ENCODE peak calls at places on chromosomes 6 and 20, in nine cellular contexts. L is activated CD4-positive, alpha-beta T cell treated with anti-CD3 and anti-CD28 coated beads for 48 hours; G is kidney tubule cell; E is putamen; B is fibroblast of lung; Q is HepG2; X is NCI-H69; S is substantia nigra; Z is LHCN-M2. A is an unnamed sample.

GRCh38 chr20:1526896-1527295 is 30.6 kb downstream of the SIRPD start:
- DNase-seq in L (no peak), G (no peak), E (no peak), B (peak), Q (no peak), X (peak), S (no peak), Z (peak), A (no peak)

GRCh38 chr20:38406476-38406875 is 28.7 kb downstream of the SNHG17 start:
- DNase-seq in L (no peak), G (no peak), E (peak), B (no peak), Q (no peak), X (no peak), S (no peak), Z (no peak), A (no peak)

GRCh38 chr6:26109776-26110175 is 22.5 kb downstream of the HFE start:
- DNase-seq in L (no peak), G (no peak), E (no peak), B (no peak), Q (no peak), X (no peak), S (no peak), Z (no peak), A (no peak)

GRCh38 chr6:139905404-139906052 is 531.1 kb upstream of the CITED2 start:
- DNase-seq in L (no peak), G (no peak), E (no peak), B (no peak), Q (no peak), X (peak), S (no peak), Z (peak), A (no peak)

GRCh38 chr6:84762941-84763396 is 1.4 kb downstream of the TBX18 start:
- DNase-seq in L (no peak), G (no peak), E (no peak), B (no peak), Q (no peak), X (peak), S (no peak), Z (no peak), A (no peak)

GRCh38 chr20:11195169-11195568 is 521.4 kb upstream of the JAG1 start:
- DNase-seq in L (no peak), G (peak), E (no peak), B (no peak), Q (no peak), X (no peak), S (no peak), Z (no peak), A (no peak)

GRCh38 chr6:26595669-26596269 is 984 bp upstream of the ABT1 start:
- DNase-seq in L (peak), G (peak), E (peak), B (peak), Q (peak), X (peak), S (peak), Z (peak), A (peak)

GRCh38 chr20:57473246-57474042 is 51.5 kb downstream of the CTCFL start:
- DNase-seq in L (peak), G (peak), E (no peak), B (no peak), Q (no peak), X (peak), S (no peak), Z (no peak), A (no peak)

GRCh38 chr6:53811082-53811481 is 16.3 kb downstream of the LRRC1 start:
- DNase-seq in L (no peak), G (peak), E (no peak), B (no peak), Q (peak), X (peak), S (no peak), Z (no peak), A (no peak)

GRCh38 chr6:137571854-137572253 is 77.7 kb upstream of the OLIG3 start:
- DNase-seq in L (peak), G (peak), E (no peak), B (no peak), Q (peak), X (peak), S (no peak), Z (peak), A (peak)

GRCh38 chr6:99512033-99512432 is 3.2 kb downstream of the USP45 start:
- DNase-seq in L (no peak), G (peak), E (no peak), B (peak), Q (no peak), X (no peak), S (no peak), Z (no peak), A (no peak)

GRCh38 chr6:113530769-113531168 is 326.4 kb upstream of the MARCKS start:
- DNase-seq in L (no peak), G (peak), E (no peak), B (peak), Q (peak), X (peak), S (no peak), Z (peak), A (no peak)

GRCh38 chr20:51014797-51015722 is 7.8 kb downstream of the KCNG1 start:
- DNase-seq in L (peak), G (peak), E (no peak), B (peak), Q (peak), X (peak), S (no peak), Z (peak), A (peak)

GRCh38 chr6:21628162-21628561 is 34.6 kb downstream of the SOX4 start:
- DNase-seq in L (no peak), G (no peak), E (no peak), B (no peak), Q (no peak), X (no peak), S (no peak), Z (no peak), A (no peak)